ENCODE peak calls at places on chromosomes 13 and 19, in six cellular contexts. J is adipocyte, S is fibroblast of villous mesenchyme, W is T-helper 1 cell, B is anterior cingulate cortex, L is NCI-H187. A is an unnamed sample.

GRCh38 chr13:79440958-79441553 is 35.0 kb upstream of the RBM26 start:
- DNase-seq in J (no peak), S (no peak), W (no peak), B (no peak), L (no peak), A (no peak)

GRCh38 chr13:94112227-94112626 is 367.3 kb downstream of the DCT start:
- DNase-seq in J (peak; percentile 92), S (peak; percentile 91), W (no peak), B (no peak), L (no peak), A (no peak)

GRCh38 chr19:1038995-1039645 is 787 bp upstream of the ABCA7 start:
- DNase-seq in J (peak; percentile 19), S (no peak), W (no peak), B (no peak), L (no peak), A (no peak)

GRCh38 chr13:112174476-112175110 is 107.6 kb downstream of the SOX1 start:
- DNase-seq in J (no peak), S (no peak), W (no peak), B (no peak), L (no peak), A (no peak)

GRCh38 chr19:4379383-4380253 is 20.7 kb downstream of the SH3GL1 start:
- DNase-seq in J (peak; percentile 34), S (no peak), W (no peak), B (no peak), L (no peak), A (no peak)

GRCh38 chr13:42615691-42616090 is 41.7 kb downstream of the TNFSF11 start:
- DNase-seq in J (no peak), S (peak; percentile 15), W (no peak), B (no peak), L (peak; percentile 14), A (no peak)

GRCh38 chr19:19268453-19269385 is 4.4 kb downstream of the TM6SF2 start:
- DNase-seq in J (no peak), S (no peak), W (no peak), B (no peak), L (no peak), A (no peak)

GRCh38 chr13:110132178-110132975 is 174.6 kb downstream of the COL4A1 start:
- DNase-seq in J (no peak), S (no peak), W (no peak), B (no peak), L (peak; percentile 78), A (no peak)

GRCh38 chr19:41999071-41999877 is 5.2 kb upstream of the ATP1A3 start:
- DNase-seq in J (peak; percentile 15), S (no peak), W (no peak), B (no peak), L (no peak), A (no peak)

GRCh38 chr19:15897738-15898276 is at the start of gene CYP4F2:
- DNase-seq in J (no peak), S (no peak), W (no peak), B (no peak), L (no peak), A (no peak)

GRCh38 chr13:21232196-21232595 is 55.7 kb downstream of the MRPL57 start:
- DNase-seq in J (peak; percentile 5), S (peak; percentile 85), W (no peak), B (no peak), L (no peak), A (no peak)

GRCh38 chr13:28621439-28621838 is 37.5 kb upstream of the POMP start:
- DNase-seq in J (no peak), S (peak; percentile 53), W (no peak), B (no peak), L (no peak), A (no peak)

GRCh38 chr19:1259206-1259872 is 9.8 kb upstream of the CIRBP start:
- DNase-seq in J (peak; percentile 52), S (peak; percentile 80), W (peak; percentile 59), B (no peak), L (no peak), A (peak; percentile 68)

GRCh38 chr19:30479657-30480056 is 107.5 kb downstream of the ZNF536 start:
- DNase-seq in J (no peak), S (no peak), W (no peak), B (no peak), L (no peak), A (no peak)

GRCh38 chr19:48120505-48120904 is 9.9 kb upstream of the PLA2G4C start:
- DNase-seq in J (no peak), S (no peak), W (no peak), B (no peak), L (no peak), A (no peak)

GRCh38 chr13:106291006-106291405 is 244.5 kb downstream of the EFNB2 start:
- DNase-seq in J (peak; percentile 18), S (peak; percentile 43), W (no peak), B (no peak), L (no peak), A (no peak)

GRCh38 chr13:33487575-33488243 is 202.2 kb upstream of the STARD13 start:
- DNase-seq in J (peak; percentile 38), S (peak; percentile 65), W (no peak), B (no peak), L (no peak), A (no peak)

GRCh38 chr13:48993150-48993549 is 17.4 kb downstream of the FNDC3A start:
- DNase-seq in J (no peak), S (no peak), W (no peak), B (no peak), L (no peak), A (no peak)

GRCh38 chr19:40191836-40192646 is 815 bp downstream of the MAP3K10 start:
- DNase-seq in J (peak; percentile 55), S (peak; percentile 9), W (no peak), B (no peak), L (no peak), A (no peak)

GRCh38 chr19:30011051-30011578 is 69.1 kb downstream of the URI1 start:
- DNase-seq in J (peak; percentile 12), S (no peak), W (no peak), B (no peak), L (no peak), A (no peak)

GRCh38 chr19:13839193-13839937 is 37.6 kb upstream of the NANOS3 start:
- DNase-seq in J (peak; percentile 94), S (peak; percentile 83), W (peak; percentile 73), B (no peak), L (no peak), A (peak; percentile 84)

GRCh38 chr19:18735752-18736151 is 52.3 kb downstream of the CRTC1 start:
- DNase-seq in J (no peak), S (no peak), W (no peak), B (peak; percentile 44), L (no peak), A (no peak)

GRCh38 chr13:98997738-98998641 is 20.1 kb upstream of the DOCK9 start:
- DNase-seq in J (peak; percentile 48), S (no peak), W (no peak), B (no peak), L (no peak), A (no peak)